ENCODE peak calls at places on chromosome 20, in four cellular contexts. Z is nephron progenitor cell; L is type B pancreatic cell; S is activated T-helper 9 cell treated with anti-CD3 and anti-CD28 coated beads, Interleukin-2, amount 50 U/mL, for 16 hours. Q is an unnamed sample.

GRCh38 chr20:40637176-40637575 is 51.9 kb downstream of the MAFB start:
- DNase-seq in Z (no peak), L (peak), S (no peak), Q (no peak)

GRCh38 chr20:5557123-5557522 is 193.1 kb upstream of the SHLD1 start:
- DNase-seq in Z (peak), L (no peak), S (peak), Q (peak)

GRCh38 chr20:5923493-5923892 is 26.8 kb downstream of the TRMT6 start:
- DNase-seq in Z (no peak), L (no peak), S (no peak), Q (no peak)

GRCh38 chr20:11338506-11339306 is 579.0 kb upstream of the BTBD3 start:
- DNase-seq in Z (no peak), L (no peak), S (no peak), Q (no peak)

GRCh38 chr20:10794765-10795164 is 121.0 kb upstream of the JAG1 start:
- DNase-seq in Z (no peak), L (no peak), S (no peak), Q (no peak)

GRCh38 chr20:41643504-41643938 is 25.3 kb upstream of the CHD6 start:
- DNase-seq in Z (no peak), L (no peak), S (no peak), Q (peak)

GRCh38 chr20:48679603-48680002 is 148.2 kb downstream of the PREX1 start:
- DNase-seq in Z (peak), L (no peak), S (no peak), Q (no peak)

GRCh38 chr20:5136096-5136495 is 9.3 kb downstream of the CDS2 start:
- DNase-seq in Z (no peak), L (no peak), S (no peak), Q (no peak)

GRCh38 chr20:2108987-2109386 is 7.4 kb downstream of the STK35 start:
- DNase-seq in Z (no peak), L (no peak), S (no peak), Q (peak)

GRCh38 chr20:51623255-51623654 is 80.7 kb upstream of the NFATC2 start:
- DNase-seq in Z (no peak), L (no peak), S (no peak), Q (no peak)

GRCh38 chr20:3115190-3116107 is 30.9 kb upstream of the AVP start:
- DNase-seq in Z (peak), L (no peak), S (no peak), Q (peak)

GRCh38 chr20:61218886-61219480 is 33.1 kb upstream of the CDH4 start:
- DNase-seq in Z (no peak), L (no peak), S (no peak), Q (peak)

GRCh38 chr20:1130849-1131248 is 12.4 kb downstream of the PSMF1 start:
- DNase-seq in Z (no peak), L (no peak), S (no peak), Q (no peak)

GRCh38 chr20:32968833-32969241 is 35.4 kb downstream of the SUN5 start:
- DNase-seq in Z (no peak), L (peak), S (no peak), Q (no peak)

GRCh38 chr20:64253443-64253842 is 2.1 kb upstream of the PCMTD2 start:
- DNase-seq in Z (no peak), L (no peak), S (no peak), Q (no peak)

GRCh38 chr20:37337208-37337955 is 8.6 kb upstream of the SRC start:
- DNase-seq in Z (peak), L (no peak), S (no peak), Q (no peak)

GRCh38 chr20:62938105-62938888 is at the start of gene GID8:
- DNase-seq in Z (no peak), L (no peak), S (peak), Q (no peak)

GRCh38 chr20:32315885-32316284 is 38.4 kb downstream of the KIF3B start:
- DNase-seq in Z (no peak), L (no peak), S (no peak), Q (no peak)

GRCh38 chr20:38434310-38434741 is 802 bp downstream of the SNHG17 start:
- DNase-seq in Z (peak), L (no peak), S (no peak), Q (no peak)

GRCh38 chr20:63477944-63478343 is 5.5 kb upstream of the KCNQ2 start:
- DNase-seq in Z (no peak), L (no peak), S (no peak), Q (no peak)

GRCh38 chr20:38862226-38862625 is 56.7 kb downstream of the PPP1R16B start:
- DNase-seq in Z (no peak), L (no peak), S (no peak), Q (no peak)

GRCh38 chr20:4135385-4136077 is 120.2 kb upstream of the RNF24 start:
- DNase-seq in Z (no peak), L (no peak), S (no peak), Q (peak)

GRCh38 chr20:32903666-32904175 is 45.0 kb downstream of the EFCAB8 start:
- DNase-seq in Z (no peak), L (no peak), S (no peak), Q (no peak)

GRCh38 chr20:53387983-53388675 is 205.5 kb downstream of the ZNF217 start:
- DNase-seq in Z (no peak), L (no peak), S (no peak), Q (no peak)

GRCh38 chr20:13638162-13638495 is 603 bp downstream of the TASP1 start:
- DNase-seq in Z (no peak), L (no peak), S (no peak), Q (no peak)

GRCh38 chr20:24746351-24746685 is 202.8 kb upstream of the CST7 start:
- DNase-seq in Z (no peak), L (peak), S (no peak), Q (no peak)